ENCODE peak calls at places on chromosomes 3 and 15, in eight cellular contexts. N, Y, I, K, J, V, Z and C are unnamed samples.

GRCh38 chr15:90903733-90904536 is 833 bp downstream of the MAN2A2 start:
- DNase-seq in J (no peak), Z (peak), I (no peak), V (no peak), N (no peak), K (no peak), Y (no peak), C (no peak)

GRCh38 chr3:55782806-55783205 is 295.7 kb upstream of the WNT5A start:
- DNase-seq in Z (no peak), J (no peak), V (no peak), Y (no peak), N (no peak), I (no peak), K (no peak), C (no peak)

GRCh38 chr15:62951481-62951880 is 91.1 kb upstream of the TPM1 start:
- DNase-seq in V (no peak), J (no peak), Z (no peak), K (peak), N (no peak), I (no peak), Y (no peak), C (no peak)

GRCh38 chr3:181952221-181952620 is 240.5 kb downstream of the SOX2 start:
- DNase-seq in Z (no peak), K (no peak), J (no peak), V (peak), Y (no peak), N (no peak), I (no peak), C (no peak)

GRCh38 chr3:124619887-124620599 is 110.2 kb upstream of the UMPS start:
- DNase-seq in J (no peak), I (no peak), Y (no peak), Z (no peak), N (no peak), V (no peak), K (no peak), C (no peak)

GRCh38 chr15:75836953-75837321 is 6.3 kb upstream of the UBE2Q2 start:
- DNase-seq in J (peak), I (peak), N (peak), V (peak), Z (no peak), K (no peak), Y (no peak), C (no peak)

GRCh38 chr15:69976366-69976994 is 121.2 kb downstream of the TLE3 start:
- DNase-seq in J (peak), K (no peak), N (peak), V (peak), Z (peak), I (peak), Y (no peak), C (peak)

GRCh38 chr15:78651007-78651406 is 10.0 kb upstream of the CHRNB4 start:
- DNase-seq in Y (no peak), I (no peak), J (no peak), K (no peak), V (no peak), N (no peak), Z (no peak), C (no peak)

GRCh38 chr3:134197681-134198261 is 52.9 kb downstream of the RYK start:
- DNase-seq in I (peak), K (no peak), N (peak), Y (no peak), Z (peak), J (peak), V (peak), C (no peak)

GRCh38 chr3:24199775-24200247 is 254.7 kb downstream of the NR1D2 start:
- DNase-seq in J (peak), Y (no peak), V (peak), Z (no peak), N (no peak), I (peak), K (no peak), C (no peak)

GRCh38 chr3:108130705-108131104 is 39.9 kb upstream of the CD47 start:
- DNase-seq in Y (no peak), K (no peak), I (peak), V (peak), N (no peak), J (no peak), Z (no peak), C (no peak)

GRCh38 chr15:66729339-66729951 is 27.4 kb downstream of the SMAD6 start:
- DNase-seq in I (peak), V (peak), K (no peak), Z (no peak), Y (no peak), J (no peak), N (no peak), C (peak)

DNA sequence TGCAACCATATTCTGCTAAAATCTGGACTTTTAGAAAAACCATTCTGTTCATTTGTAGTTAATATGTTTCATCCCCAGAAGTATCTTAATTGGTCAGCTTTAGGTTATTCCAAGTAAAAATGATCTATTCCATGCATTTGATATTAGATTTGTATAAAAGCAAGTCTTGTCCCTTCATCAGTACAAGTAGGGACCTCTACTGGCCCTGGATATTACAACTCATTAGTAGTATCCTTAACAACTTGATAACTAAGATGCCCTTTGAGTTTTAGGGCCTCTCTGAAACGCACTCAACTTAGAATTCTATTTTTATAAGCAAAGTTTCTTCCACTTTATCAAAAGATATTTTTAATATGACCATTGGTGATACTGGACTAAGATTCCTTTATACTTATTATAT is 25.3 kb upstream of the SELENOT start:
- DNase-seq in Y (no peak), J (no peak), I (no peak), Z (no peak), N (peak), V (no peak), K (no peak), C (no peak)
- TF ChIP-seq CTCF in Y (no peak), J (no peak), I (peak), Z (no peak), N (no peak), V (peak), K (no peak), C (no peak)

GRCh38 chr3:13308406-13308805 is 111.7 kb downstream of the NUP210 start:
- DNase-seq in Z (peak), V (peak), I (peak), K (no peak), J (no peak), Y (no peak), N (peak), C (peak)
- TF ChIP-seq CTCF in Z (peak), V (peak), I (peak), K (peak), J (peak), Y (no peak), N (peak), C (peak)

GRCh38 chr15:34461730-34462129 is 24.1 kb upstream of the GOLGA8A start:
- DNase-seq in J (no peak), Z (no peak), I (no peak), N (no peak), V (no peak), Y (no peak), K (no peak), C (no peak)
- TF ChIP-seq CTCF in J (no peak), Z (no peak), I (no peak), N (no peak), V (no peak), Y (no peak), K (no peak), C (no peak)

DNA sequence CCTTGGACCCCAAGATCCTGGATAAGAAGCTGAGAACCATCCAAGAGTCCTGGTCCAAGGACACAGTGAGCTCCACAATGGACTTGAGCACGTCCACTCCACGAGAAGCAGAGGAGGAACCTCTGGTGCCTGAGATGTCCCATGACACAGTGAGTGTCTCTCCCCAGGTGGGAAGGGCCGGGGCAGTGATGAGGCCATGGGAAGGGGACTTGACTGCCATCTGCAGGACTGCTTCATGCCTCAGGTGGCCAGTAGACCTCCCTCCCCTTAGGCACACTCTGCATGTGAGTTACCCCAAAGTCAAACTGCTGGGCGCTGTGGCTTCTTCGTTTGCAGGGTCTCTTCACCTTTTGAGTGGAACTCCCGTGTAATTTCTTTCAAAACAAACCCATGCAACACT is 59.7 kb downstream of the CCDC33 start:
- DNase-seq in V (no peak), N (no peak), I (no peak), Z (no peak), J (no peak), K (no peak), Y (no peak), C (no peak)
- TF ChIP-seq CTCF in V (no peak), N (no peak), I (no peak), Z (no peak), J (no peak), K (no peak), Y (no peak), C (no peak)

GRCh38 chr3:111338059-111338698 is 203.8 kb upstream of the CD96 start:
- DNase-seq in V (peak), Y (no peak), J (peak), I (peak), Z (peak), N (peak), K (peak), C (peak)
- TF ChIP-seq CTCF in V (peak), Y (no peak), J (peak), I (peak), Z (peak), N (peak), K (peak), C (peak)

DNA sequence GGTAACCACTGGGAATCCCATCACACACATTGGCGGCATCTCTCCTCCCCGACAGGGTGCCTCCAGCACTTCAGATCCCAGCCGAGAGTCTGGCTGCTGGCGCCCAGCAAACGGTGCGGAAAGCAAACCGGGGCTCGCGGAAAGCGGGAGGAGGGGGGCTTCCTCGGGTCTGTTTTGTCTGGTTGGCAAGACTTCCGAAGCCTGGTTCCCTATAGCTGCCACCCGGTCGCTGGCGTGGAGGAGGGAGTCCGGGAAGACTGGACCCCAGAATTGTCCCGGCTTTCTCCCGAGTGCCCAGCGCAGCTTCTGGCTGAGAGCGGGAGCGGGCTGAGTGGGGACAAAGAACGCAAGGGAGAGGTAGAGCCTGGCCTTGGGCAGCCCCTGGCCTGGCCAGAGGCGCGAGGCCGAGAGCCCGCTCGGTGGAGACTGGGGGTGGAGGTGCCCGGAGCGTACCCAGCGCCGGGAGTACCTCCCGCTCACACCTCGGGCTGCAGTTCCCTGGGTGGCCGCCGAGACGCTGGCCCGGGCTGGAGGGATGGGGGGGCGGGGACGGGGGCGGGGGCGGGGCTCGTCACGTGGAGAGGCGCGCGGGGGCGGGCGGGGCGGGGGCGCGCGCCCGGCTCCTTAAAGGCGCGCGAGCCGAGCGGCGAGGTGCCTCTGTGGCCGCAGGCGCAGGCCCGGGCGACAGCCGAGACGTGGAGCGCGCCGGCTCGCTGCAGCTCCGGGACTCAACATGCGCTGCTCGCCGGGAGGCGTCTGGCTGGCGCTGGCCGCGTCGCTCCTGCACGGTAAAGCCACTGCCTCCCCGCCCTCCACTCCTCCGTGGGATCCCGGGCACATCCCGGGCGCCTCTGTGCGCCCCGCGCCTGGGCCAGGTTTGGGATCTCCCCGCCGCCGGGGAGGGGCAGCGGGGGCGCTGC is at the start of gene CHRNA7:
- DNase-seq in Z (peak), K (no peak), J (no peak), V (peak), I (no peak), N (peak), Y (no peak), C (peak)
- TF ChIP-seq CTCF in Z (peak), K (peak), J (no peak), V (peak), I (no peak), N (no peak), Y (no peak), C (no peak)

GRCh38 chr3:161420746-161421145 is 49.4 kb upstream of the SPTSSB start:
- DNase-seq in Z (peak), N (no peak), Y (no peak), K (no peak), J (no peak), V (peak), I (no peak), C (no peak)
- TF ChIP-seq CTCF in Z (no peak), N (no peak), Y (no peak), K (peak), J (no peak), V (no peak), I (peak), C (peak)

DNA sequence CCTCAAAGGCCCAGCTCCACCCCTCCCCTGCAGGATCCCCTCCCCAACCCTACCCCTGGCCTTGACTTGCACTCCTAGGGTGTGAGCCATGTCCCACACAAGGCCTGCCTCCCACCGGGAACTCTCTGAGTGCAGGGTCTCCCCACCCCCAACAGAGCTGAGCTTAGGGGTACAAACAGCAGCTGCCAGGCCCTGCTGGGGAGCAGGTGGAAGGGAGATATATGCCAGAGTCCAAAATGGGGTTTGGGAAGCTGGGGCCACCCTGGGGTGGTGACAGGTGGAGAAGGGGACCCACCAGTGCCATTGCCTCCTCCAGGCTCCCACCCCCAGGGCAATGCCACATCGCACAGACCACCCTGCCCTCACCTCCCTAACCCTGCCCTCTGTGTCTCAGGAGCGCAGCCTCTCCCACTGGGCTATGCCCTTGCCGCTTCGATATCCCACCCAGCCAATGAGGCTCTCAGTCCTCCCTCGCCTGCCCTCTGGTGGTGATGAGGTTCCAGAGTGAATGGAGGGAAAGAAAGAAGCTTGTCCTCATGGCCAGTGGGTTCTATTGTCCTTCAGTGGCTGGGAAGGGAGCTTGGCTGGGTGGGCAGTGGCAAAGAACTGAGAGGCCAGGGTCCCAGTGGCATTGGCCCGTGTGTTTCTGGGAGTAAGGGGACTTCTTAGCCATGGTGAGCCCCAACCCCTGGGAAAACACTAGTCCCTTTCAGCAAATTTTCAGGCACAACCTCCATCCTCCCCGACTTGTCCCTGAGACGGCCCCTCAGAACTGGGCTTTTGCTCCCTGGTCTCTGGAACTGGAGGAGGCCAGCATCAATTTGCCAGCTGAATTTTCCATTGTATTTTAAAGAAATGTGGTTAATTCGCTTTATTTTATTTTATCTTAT is 46.8 kb downstream of the CYP11A1 start:
- DNase-seq in K (no peak), Y (no peak), J (no peak), N (peak), Z (peak), I (peak), V (peak), C (peak)
- TF ChIP-seq CTCF in K (peak), Y (no peak), J (peak), N (peak), Z (no peak), I (peak), V (peak), C (peak)

GRCh38 chr15:58214941-58215340 is 76.8 kb downstream of the AQP9 start:
- DNase-seq in I (no peak), N (no peak), J (no peak), V (no peak), K (no peak), Z (no peak), Y (no peak), C (no peak)

GRCh38 chr15:58213587-58214360 is 75.6 kb downstream of the AQP9 start:
- DNase-seq in J (no peak), N (peak), Y (no peak), I (no peak), K (no peak), Z (no peak), V (no peak), C (no peak)

GRCh38 chr15:58212909-58213526 is 74.8 kb downstream of the AQP9 start:
- DNase-seq in J (no peak), V (peak), Y (no peak), K (no peak), N (peak), Z (peak), I (peak), C (no peak)
- TF ChIP-seq CTCF in J (peak), V (peak), Y (no peak), K (peak), N (peak), Z (peak), I (peak), C (peak)